ENCODE peak calls at places on chromosomes 3 and 15, in five cellular contexts. J is stomach, Z is HL-60, I is prostate gland, D is GM23338. K is an unnamed sample.

GRCh38 chr3:146783446-146783845 is 178.3 kb upstream of the PLSCR5 start:
- DNase-seq in J (no peak), Z (no peak), I (no peak), D (no peak), K (no peak)

GRCh38 chr3:82194870-82195269 is 433.4 kb upstream of the GBE1 start:
- DNase-seq in J (no peak), Z (no peak), I (no peak), D (no peak), K (no peak)

GRCh38 chr3:72563690-72564370 is 284.4 kb downstream of the SHQ1 start:
- DNase-seq in J (no peak), Z (no peak), I (no peak), D (no peak), K (no peak)

GRCh38 chr15:27683126-27683525 is 416.0 kb downstream of the OCA2 start:
- DNase-seq in J (no peak), Z (no peak), I (no peak), D (no peak), K (no peak)

GRCh38 chr15:33675246-33675645 is 293.1 kb upstream of the CHRM5 start:
- DNase-seq in J (no peak), Z (peak; percentile 11), I (no peak), D (peak; percentile 81), K (no peak)

GRCh38 chr15:68447976-68448755 is 16.2 kb upstream of the ITGA11 start:
- DNase-seq in J (no peak), Z (no peak), I (no peak), D (no peak), K (no peak)

GRCh38 chr3:171457263-171458055 is 2.7 kb downstream of the TNIK start:
- DNase-seq in J (no peak), Z (no peak), I (no peak), D (no peak), K (peak; percentile 35)

GRCh38 chr15:78046796-78047341 is 30.6 kb downstream of the TBC1D2B start:
- DNase-seq in J (peak; percentile 36), Z (peak; percentile 73), I (peak; percentile 57), D (no peak), K (peak; percentile 42)

GRCh38 chr3:19093084-19093483 is 55.2 kb upstream of the KCNH8 start:
- DNase-seq in J (no peak), Z (no peak), I (no peak), D (no peak), K (no peak)

GRCh38 chr3:9404680-9405079 is 7.3 kb downstream of the SETD5 start:
- DNase-seq in J (no peak), Z (no peak), I (no peak), D (no peak), K (no peak)

GRCh38 chr3:159711560-159712333 is 276.9 kb upstream of the IL12A start:
- DNase-seq in J (no peak), Z (no peak), I (no peak), D (no peak), K (no peak)

GRCh38 chr15:70474682-70475438 is 288.5 kb downstream of the UACA start:
- DNase-seq in J (peak; percentile 93), Z (peak; percentile 54), I (peak; percentile 92), D (no peak), K (no peak)

GRCh38 chr3:137768361-137769320 is 4.5 kb downstream of the SOX14 start:
- DNase-seq in J (no peak), Z (no peak), I (no peak), D (peak; percentile 74), K (no peak)

GRCh38 chr15:38612159-38612863 is 47.7 kb upstream of the RASGRP1 start:
- DNase-seq in J (no peak), Z (no peak), I (no peak), D (no peak), K (no peak)

GRCh38 chr15:72532991-72533601 is 59.0 kb downstream of the ARIH1 start:
- DNase-seq in J (no peak), Z (no peak), I (no peak), D (peak; percentile 55), K (no peak)

GRCh38 chr3:147392083-147392916 is 14.0 kb downstream of the ZIC4 start:
- DNase-seq in J (no peak), Z (no peak), I (no peak), D (peak; percentile 96), K (no peak)

GRCh38 chr3:7307410-7307809 is 446.5 kb downstream of the GRM7 start:
- DNase-seq in J (no peak), Z (no peak), I (no peak), D (no peak), K (no peak)

GRCh38 chr3:22117751-22118346 is 366.8 kb upstream of the ZNF385D start:
- DNase-seq in J (no peak), Z (no peak), I (no peak), D (peak; percentile 61), K (no peak)

GRCh38 chr3:168336276-168336675 is 240.6 kb upstream of the GOLIM4 start:
- DNase-seq in J (no peak), Z (no peak), I (no peak), D (no peak), K (no peak)

GRCh38 chr3:130395916-130396315 is 50.4 kb downstream of the COL6A5 start:
- DNase-seq in J (no peak), Z (no peak), I (no peak), D (peak; percentile 52), K (no peak)

GRCh38 chr3:112640333-112640863 is 545 bp downstream of the CCDC80 start:
- DNase-seq in J (no peak), Z (no peak), I (no peak), D (no peak), K (no peak)

GRCh38 chr3:81789686-81790085 is 28.2 kb upstream of the GBE1 start:
- DNase-seq in J (no peak), Z (peak; percentile 11), I (no peak), D (no peak), K (no peak)

GRCh38 chr3:10707089-10707983 is 108.7 kb upstream of the SLC6A11 start:
- DNase-seq in J (no peak), Z (no peak), I (no peak), D (peak; percentile 67), K (no peak)

GRCh38 chr15:47514251-47514652 is 203.1 kb upstream of the SEMA6D start:
- DNase-seq in J (no peak), Z (no peak), I (no peak), D (no peak), K (no peak)

GRCh38 chr3:72133329-72134011 is 348.5 kb upstream of the PROK2 start:
- DNase-seq in J (no peak), Z (no peak), I (no peak), D (no peak), K (no peak)

GRCh38 chr15:31214158-31214863 is 112.3 kb upstream of the KLF13 start:
- DNase-seq in J (no peak), Z (peak; percentile 59), I (no peak), D (no peak), K (no peak)

GRCh38 chr15:70266412-70267089 is 168.8 kb upstream of the TLE3 start:
- DNase-seq in J (peak; percentile 75), Z (peak; percentile 94), I (peak; percentile 36), D (no peak), K (peak; percentile 49)

GRCh38 chr15:90552162-90552928 is 22.6 kb downstream of the CRTC3 start:
- DNase-seq in J (no peak), Z (no peak), I (no peak), D (no peak), K (no peak)

GRCh38 chr15:74403981-74404563 is 29.7 kb downstream of the SEMA7A start:
- DNase-seq in J (no peak), Z (peak; percentile 35), I (no peak), D (no peak), K (no peak)

GRCh38 chr3:4714045-4714444 is 220.9 kb downstream of the ITPR1 start:
- DNase-seq in J (no peak), Z (no peak), I (no peak), D (no peak), K (peak; percentile 21)

GRCh38 chr3:4710191-4710590 is 217.0 kb downstream of the ITPR1 start:
- DNase-seq in J (no peak), Z (no peak), I (no peak), D (no peak), K (no peak)

GRCh38 chr3:4709336-4709735 is 216.2 kb downstream of the ITPR1 start:
- DNase-seq in J (no peak), Z (no peak), I (no peak), D (no peak), K (no peak)

GRCh38 chr3:4711680-4711992 is 218.5 kb downstream of the ITPR1 start:
- DNase-seq in J (no peak), Z (no peak), I (no peak), D (no peak), K (no peak)

DNA sequence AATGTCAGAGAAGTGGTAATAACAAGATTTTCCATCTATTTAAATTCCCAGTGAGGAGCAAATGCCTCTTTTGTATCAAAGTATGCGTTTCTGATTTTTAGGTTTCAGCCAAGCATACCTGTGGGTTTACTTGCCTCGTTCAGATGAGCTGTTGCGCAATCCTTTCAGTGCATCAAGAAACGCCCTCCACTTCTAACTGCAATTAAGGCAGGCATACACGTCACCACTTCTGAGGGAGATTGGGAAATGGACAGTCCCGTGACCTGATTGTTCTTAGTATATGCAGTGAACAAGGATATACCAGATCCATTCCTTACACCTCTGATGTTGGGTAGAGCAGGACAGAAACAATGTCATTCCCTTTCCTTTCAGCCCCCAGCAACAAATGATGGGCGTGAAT is 219.0 kb downstream of the ITPR1 start:
- DNase-seq in J (no peak), Z (peak; percentile 14), I (peak; percentile 76), D (peak; percentile 51), K (peak; percentile 71)
- TF ChIP-seq POLR2AphosphoS5 in J (no peak), Z (no peak), I (peak; percentile 67), D (no peak), K (peak; percentile 34)

DNA sequence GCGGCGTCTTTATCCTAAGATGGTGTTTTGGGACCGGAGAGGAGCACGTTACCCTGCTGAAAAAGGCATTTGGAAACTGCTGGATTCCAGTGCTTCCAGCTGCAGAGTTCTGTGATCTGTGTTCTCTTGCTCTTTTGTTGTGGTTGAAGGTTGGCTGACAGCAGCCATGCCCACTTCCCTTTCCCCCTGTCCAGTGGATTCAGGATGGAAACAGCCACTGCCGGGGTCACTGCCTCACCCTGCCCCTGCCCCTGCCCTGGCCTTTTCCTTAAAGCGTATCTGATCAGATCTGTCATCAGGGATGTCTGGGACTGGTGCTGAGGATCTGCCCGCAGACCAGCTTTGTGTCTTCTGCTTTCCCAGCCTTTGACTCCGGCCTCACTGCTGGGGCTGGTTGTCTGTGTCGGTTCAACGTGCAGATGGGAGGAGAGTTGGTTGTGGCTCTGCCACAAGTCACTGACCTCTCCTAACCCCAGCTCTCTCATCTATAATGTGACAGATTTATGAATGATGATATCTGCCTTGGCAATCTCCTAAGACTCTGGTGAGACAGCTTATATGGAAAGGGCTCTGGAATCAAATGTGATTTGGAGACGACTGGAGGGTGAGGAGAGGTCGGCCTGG is 219.4 kb upstream of the BHLHE40 start:
- DNase-seq in J (no peak), Z (peak; percentile 20), I (no peak), D (no peak), K (no peak)
- H3K27ac ChIP-seq in J (no peak overlapping the region), Z (peak overlapping the region; percentile 28), I (peak overlapping the region; percentile 40), D (no peak overlapping the region), K (peak overlapping the region; percentile 61)

GRCh38 chr15:53872410-53872809 is 105.8 kb upstream of the UNC13C start:
- DNase-seq in J (no peak), Z (peak; percentile 6), I (no peak), D (no peak), K (no peak)
- TF ChIP-seq POLR2AphosphoS5 in J (no peak), Z (no peak), I (no peak), D (no peak), K (no peak)

DNA sequence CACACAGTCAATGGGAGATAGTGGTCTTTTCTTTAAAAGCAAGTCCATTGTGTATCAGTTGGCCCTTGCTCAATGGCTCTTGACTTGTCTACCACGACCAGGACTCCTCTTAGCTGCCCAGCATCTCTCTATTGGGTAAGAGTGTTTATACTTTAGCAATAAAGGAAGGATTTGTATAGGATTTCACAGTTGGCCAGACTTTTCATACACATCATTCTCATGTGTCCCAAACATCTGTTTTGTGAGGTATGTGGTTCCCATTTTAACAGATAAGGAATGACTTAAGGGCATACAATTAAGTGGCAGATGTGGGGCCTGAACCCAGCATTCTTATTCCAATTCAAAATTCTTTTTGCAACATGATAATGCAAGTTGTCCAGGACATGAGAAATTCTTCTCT is 191.5 kb downstream of the CHST2 start:
- DNase-seq in J (no peak), Z (no peak), I (no peak), D (no peak), K (no peak)
- H3K27ac ChIP-seq in J (no peak overlapping the region), Z (no peak overlapping the region), I (no peak overlapping the region), D (no peak overlapping the region), K (no peak overlapping the region)